ENCODE peak calls at places on chromosomes 3 and 15, in six cellular contexts. G is IMR-90, Q is neural progenitor cell, H is HepG2, K is psoas muscle, Y is uterus. X is an unnamed sample.

GRCh38 chr3:87287025-87287424 is 10.6 kb upstream of the POU1F1 start:
- DNase-seq in H (no peak), G (peak), Q (no peak), K (no peak), Y (no peak), X (no peak)

GRCh38 chr3:168803536-168803935 is 707.8 kb upstream of the GOLIM4 start:
- DNase-seq in Q (no peak), H (no peak), G (peak), Y (no peak), K (no peak), X (no peak)

GRCh38 chr15:29820802-29821160 is 1.5 kb downstream of the TJP1 start:
- DNase-seq in G (peak), Q (no peak), K (no peak), Y (no peak), H (no peak), X (no peak)

GRCh38 chr15:73227433-73228056 is 141.2 kb downstream of the HCN4 start:
- DNase-seq in K (no peak), Q (no peak), H (peak), G (no peak), Y (no peak), X (no peak)

GRCh38 chr3:96836153-96836915 is 21.9 kb downstream of the EPHA6 start:
- DNase-seq in K (no peak), H (no peak), Q (no peak), G (no peak), Y (no peak), X (no peak)

GRCh38 chr3:108004647-108005046 is 86.2 kb downstream of the CD47 start:
- DNase-seq in Q (no peak), H (no peak), G (no peak), Y (no peak), K (no peak), X (no peak)

GRCh38 chr3:107813066-107813465 is 277.8 kb downstream of the CD47 start:
- DNase-seq in Y (no peak), K (no peak), G (peak), Q (no peak), H (no peak), X (no peak)

GRCh38 chr3:52372822-52373504 is 56.8 kb downstream of the DNAH1 start:
- DNase-seq in H (no peak), G (no peak), K (peak), Q (peak), Y (no peak), X (peak)

GRCh38 chr3:189270248-189270832 is 98.6 kb downstream of the TPRG1 start:
- DNase-seq in Y (peak), G (peak), K (peak), Q (peak), H (peak), X (peak)

GRCh38 chr3:131083190-131083863 is 56.6 kb downstream of the NEK11 start:
- DNase-seq in Q (peak), K (peak), Y (no peak), G (no peak), H (no peak), X (peak)

GRCh38 chr3:109081746-109082510 is 36.0 kb downstream of the MORC1 start:
- DNase-seq in G (peak), K (no peak), Y (no peak), Q (peak), H (peak), X (peak)

GRCh38 chr15:76056931-76057330 is 2.9 kb upstream of the TMEM266 start:
- DNase-seq in Q (no peak), H (no peak), G (no peak), K (no peak), Y (no peak), X (no peak)

GRCh38 chr15:64604319-64604718 is 143.9 kb downstream of the ZNF609 start:
- DNase-seq in Q (no peak), G (no peak), K (no peak), Y (no peak), H (no peak), X (no peak)

GRCh38 chr3:4684117-4684516 is 191.0 kb downstream of the ITPR1 start:
- DNase-seq in Q (no peak), G (no peak), Y (no peak), K (no peak), H (no peak), X (no peak)

GRCh38 chr3:29283739-29284138 is 2.9 kb downstream of the RBMS3 start:
- DNase-seq in G (no peak), H (no peak), K (no peak), Q (no peak), Y (no peak), X (no peak)

GRCh38 chr15:46766021-46766420 is 951.3 kb upstream of the SEMA6D start:
- DNase-seq in H (no peak), K (no peak), G (no peak), Y (no peak), Q (no peak), X (no peak)

GRCh38 chr3:149659173-149659468 is 1.3 kb upstream of the WWTR1 start:
- DNase-seq in K (no peak), H (no peak), Y (peak), Q (no peak), G (no peak), X (no peak)

GRCh38 chr3:27483117-27484001 is 825 bp downstream of the SLC4A7 start:
- DNase-seq in K (peak), H (peak), Q (peak), Y (peak), G (peak), X (peak)

GRCh38 chr3:57855943-57856342 is 99.8 kb downstream of the SLMAP start:
- DNase-seq in Y (no peak), Q (no peak), G (peak), K (no peak), H (no peak), X (no peak)

GRCh38 chr3:48503406-48504050 is 446 bp downstream of the SHISA5 start:
- DNase-seq in Q (peak), G (peak), Y (peak), K (peak), H (no peak), X (peak)

GRCh38 chr3:127366383-127366782 is 78.5 kb upstream of the PRR20G start:
- DNase-seq in Y (no peak), Q (peak), H (no peak), G (no peak), K (no peak), X (no peak)

GRCh38 chr3:41362638-41363559 is 163.6 kb downstream of the CTNNB1 start:
- DNase-seq in K (no peak), Y (no peak), G (no peak), Q (peak), H (peak), X (no peak)

GRCh38 chr3:67653425-67654098 is 850 bp downstream of the SUCLG2 start:
- DNase-seq in G (peak), K (no peak), H (peak), Q (no peak), Y (no peak), X (no peak)

GRCh38 chr3:132445812-132446211 is 28.5 kb downstream of the DNAJC13 start:
- DNase-seq in K (no peak), Y (no peak), G (peak), Q (no peak), H (no peak), X (no peak)

GRCh38 chr15:39315200-39315599 is 265.7 kb upstream of the THBS1 start:
- DNase-seq in G (no peak), Q (no peak), Y (no peak), H (no peak), K (no peak), X (no peak)

GRCh38 chr15:39310633-39311032 is 270.2 kb upstream of the THBS1 start:
- DNase-seq in Y (no peak), H (no peak), G (peak), Q (no peak), K (no peak), X (no peak)

GRCh38 chr15:39313467-39313866 is 267.4 kb upstream of the THBS1 start:
- DNase-seq in H (no peak), Q (no peak), Y (no peak), K (no peak), G (no peak), X (no peak)

GRCh38 chr15:39313881-39314280 is 267.0 kb upstream of the THBS1 start:
- DNase-seq in Q (no peak), Y (no peak), H (no peak), K (no peak), G (no peak), X (no peak)

DNA sequence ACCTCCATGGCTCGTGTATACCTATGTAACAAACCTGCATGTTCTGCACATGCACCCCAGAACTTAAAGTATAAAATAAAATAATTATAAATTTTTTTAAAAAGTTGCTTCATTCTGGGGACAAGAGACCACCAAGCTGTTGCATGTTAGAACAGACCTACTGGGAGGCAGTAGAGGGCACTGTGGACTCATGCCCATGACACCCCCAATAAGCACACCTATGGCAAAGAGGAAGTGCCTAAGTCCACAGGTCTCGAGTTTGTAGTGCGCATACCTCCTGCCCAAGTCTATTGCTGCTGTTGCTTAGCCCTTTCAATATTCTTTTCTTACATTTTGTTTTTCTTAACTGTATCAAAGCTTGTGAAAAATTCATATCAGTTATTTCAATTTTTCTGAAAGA is 267.9 kb upstream of the THBS1 start:
- DNase-seq in H (peak), Q (peak), G (no peak), K (no peak), Y (no peak), X (no peak)
- TF ChIP-seq CTCF in H (peak), Q (peak), G (no peak), K (no peak), Y (no peak), X (no peak)

GRCh38 chr15:56425976-56426375 is 39.0 kb downstream of the MNS1 start:
- DNase-seq in Q (no peak), H (no peak), K (no peak), Y (no peak), G (no peak), X (no peak)

GRCh38 chr15:56432304-56432703 is 32.6 kb downstream of the MNS1 start:
- DNase-seq in Y (no peak), K (no peak), G (no peak), Q (no peak), H (no peak), X (no peak)

GRCh38 chr15:56425276-56425675 is 39.7 kb downstream of the MNS1 start:
- DNase-seq in G (no peak), Y (no peak), Q (no peak), K (no peak), H (no peak), X (no peak)

DNA sequence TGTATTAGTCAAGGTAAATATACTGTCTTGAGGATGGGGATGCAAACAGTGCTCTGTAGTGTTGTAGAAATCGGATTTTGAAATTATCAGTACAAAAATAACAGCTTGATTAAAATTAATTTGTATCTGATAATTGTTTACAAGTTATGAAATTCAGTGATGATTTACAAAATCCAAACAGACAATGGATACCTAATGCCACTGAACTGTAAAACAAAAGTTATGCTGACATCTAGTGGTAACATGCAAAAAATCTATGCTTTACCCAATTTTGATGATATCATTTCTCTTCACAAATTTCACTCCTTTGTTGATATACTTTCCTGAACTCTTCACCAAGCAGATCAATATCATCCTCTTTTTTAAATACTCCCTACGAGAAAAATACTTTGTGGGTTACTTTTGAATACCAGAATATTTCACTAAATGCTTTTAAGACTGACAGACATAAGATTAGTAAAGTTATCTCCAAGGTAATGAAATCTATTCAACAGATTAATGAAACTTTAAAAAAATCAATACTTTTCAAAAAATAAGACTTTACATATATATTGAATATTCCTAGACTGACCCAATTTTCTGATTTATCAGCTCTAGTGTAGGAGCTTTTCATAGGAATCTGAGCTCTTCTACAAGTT is 36.0 kb downstream of the MNS1 start:
- DNase-seq in G (peak), H (peak), K (no peak), Y (no peak), Q (peak), X (no peak)
- TF ChIP-seq CTCF in G (peak), H (peak), K (peak), Y (peak), Q (peak), X (peak)

GRCh38 chr3:139522421-139522820 is 17.1 kb downstream of the RBP1 start:
- DNase-seq in K (no peak), Y (no peak), Q (no peak), G (no peak), H (no peak), X (no peak)
- TF ChIP-seq CTCF in K (no peak), Y (no peak), Q (peak), G (peak), H (no peak), X (no peak)

DNA sequence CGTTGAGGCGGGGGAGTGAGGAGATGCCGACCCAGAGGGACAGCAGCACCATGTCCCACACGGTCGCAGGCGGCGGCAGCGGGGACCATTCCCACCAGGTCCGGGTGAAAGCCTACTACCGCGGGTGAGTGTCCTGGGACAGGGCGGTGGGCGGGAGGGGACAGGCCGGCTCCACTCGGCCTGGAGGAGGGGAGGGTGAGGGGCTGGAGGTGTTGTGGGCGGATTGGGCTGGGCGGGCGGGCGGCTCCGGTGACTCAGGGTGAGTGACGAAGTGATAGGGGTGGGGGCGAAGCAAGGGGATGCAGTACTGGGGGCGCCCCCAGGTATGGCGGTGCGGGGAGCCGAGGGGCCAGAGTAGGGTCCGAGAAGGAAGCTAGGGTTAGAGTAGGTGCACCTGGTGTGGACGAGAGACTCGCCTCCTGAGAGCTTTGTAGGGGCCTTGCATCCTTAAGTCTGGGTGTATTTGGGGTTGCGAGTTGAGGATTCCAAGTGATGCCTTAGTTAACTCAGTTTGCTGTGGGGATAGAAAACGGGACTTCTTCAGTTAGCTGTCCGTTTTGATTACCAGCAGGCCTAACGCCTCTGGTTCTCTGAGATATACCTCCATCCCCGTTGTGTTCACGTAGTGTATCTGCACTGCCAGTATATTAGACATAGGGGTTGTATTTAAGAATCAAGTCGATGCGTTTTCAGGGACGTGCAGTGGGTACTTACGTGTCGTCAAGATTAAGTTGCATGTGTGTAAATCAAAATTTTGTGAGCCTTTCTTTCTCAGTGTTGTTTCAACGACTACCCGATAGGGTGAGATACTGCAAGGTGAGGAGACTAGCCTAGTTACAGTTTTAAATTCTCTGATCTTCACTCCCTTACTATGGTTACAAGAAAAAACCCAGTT is 670 bp downstream of the PRKCI start:
- DNase-seq in H (peak), K (no peak), G (peak), Q (peak), Y (peak), X (no peak)
- TF ChIP-seq CTCF in H (no peak), K (no peak), G (no peak), Q (no peak), Y (no peak), X (no peak)

GRCh38 chr3:64667887-64668581 is 19.8 kb downstream of the ADAMTS9 start:
- DNase-seq in K (peak), H (no peak), Y (no peak), G (no peak), Q (no peak), X (no peak)
- TF ChIP-seq CTCF in K (no peak), H (no peak), Y (no peak), G (no peak), Q (no peak), X (no peak)

X was measured in nephron progenitor cell.